ENCODE peak calls at places on chromosome 12, in seven cellular contexts. G, T, E, J, Q, P and A are unnamed samples.

GRCh38 chr12:117514016-117514415 is 152.6 kb upstream of the NOS1 start:
- DNase-seq in G (no peak), T (no peak), E (no peak), J (no peak), Q (peak), P (no peak), A (no peak)

GRCh38 chr12:64670039-64670438 is 59.7 kb downstream of the RASSF3 start:
- DNase-seq in G (no peak), T (peak), E (no peak), J (no peak), Q (peak), P (no peak), A (no peak)

GRCh38 chr12:78802593-78802992 is 62.0 kb upstream of the SYT1 start:
- DNase-seq in G (no peak), T (no peak), E (no peak), J (no peak), Q (no peak), P (no peak), A (no peak)

GRCh38 chr12:93174048-93174447 is 203.7 kb upstream of the NUDT4 start:
- DNase-seq in G (no peak), T (no peak), E (no peak), J (no peak), Q (no peak), P (no peak), A (no peak)

GRCh38 chr12:48025281-48025680 is 21.0 kb upstream of the COL2A1 start:
- DNase-seq in G (no peak), T (no peak), E (no peak), J (no peak), Q (no peak), P (no peak), A (no peak)

GRCh38 chr12:31582155-31582554 is 8.8 kb downstream of the DENND5B start:
- DNase-seq in G (no peak), T (no peak), E (no peak), J (no peak), Q (no peak), P (no peak), A (no peak)

GRCh38 chr12:54229624-54230212 is 40.9 kb upstream of the SMUG1 start:
- DNase-seq in G (no peak), T (no peak), E (no peak), J (no peak), Q (no peak), P (no peak), A (no peak)

GRCh38 chr12:114904254-114905003 is 220.5 kb upstream of the TBX3 start:
- DNase-seq in G (no peak), T (no peak), E (no peak), J (no peak), Q (no peak), P (no peak), A (no peak)

GRCh38 chr12:84704851-84705250 is 207.7 kb downstream of the SLC6A15 start:
- DNase-seq in G (no peak), T (no peak), E (no peak), J (no peak), Q (no peak), P (no peak), A (no peak)

GRCh38 chr12:112162261-112162790 is 37.0 kb downstream of the TRAFD1 start:
- DNase-seq in G (no peak), T (no peak), E (no peak), J (no peak), Q (no peak), P (no peak), A (no peak)

GRCh38 chr12:66739266-66739665 is 60.4 kb upstream of the GRIP1 start:
- DNase-seq in G (no peak), T (no peak), E (no peak), J (no peak), Q (no peak), P (no peak), A (no peak)

GRCh38 chr12:21975293-21975692 is 34.1 kb upstream of the ABCC9 start:
- DNase-seq in G (no peak), T (no peak), E (no peak), J (no peak), Q (no peak), P (no peak), A (no peak)

GRCh38 chr12:111367661-111368221 is 1.2 kb downstream of the PHETA1 start:
- DNase-seq in G (no peak), T (no peak), E (no peak), J (no peak), Q (no peak), P (no peak), A (no peak)

GRCh38 chr12:24561411-24561871 is 387.5 kb downstream of the BCAT1 start:
- DNase-seq in G (no peak), T (no peak), E (no peak), J (no peak), Q (peak), P (no peak), A (no peak)

GRCh38 chr12:113239811-113240331 is 18.6 kb downstream of the TPCN1 start:
- DNase-seq in G (no peak), T (no peak), E (no peak), J (no peak), Q (no peak), P (no peak), A (no peak)

GRCh38 chr12:19482551-19483109 is 43.3 kb downstream of the AEBP2 start:
- DNase-seq in G (peak), T (peak), E (no peak), J (no peak), Q (no peak), P (peak), A (peak)

GRCh38 chr12:51388826-51389225 is 2.4 kb downstream of the GALNT6 start:
- DNase-seq in G (no peak), T (no peak), E (no peak), J (no peak), Q (no peak), P (no peak), A (no peak)

GRCh38 chr12:121652767-121653497 is 16.5 kb downstream of the MORN3 start:
- DNase-seq in G (no peak), T (no peak), E (peak), J (no peak), Q (no peak), P (no peak), A (no peak)

GRCh38 chr12:32891956-32892355 is 4.6 kb downstream of the PKP2 start:
- DNase-seq in G (no peak), T (no peak), E (no peak), J (no peak), Q (no peak), P (no peak), A (no peak)

GRCh38 chr12:123106640-123107359 is 44.1 kb downstream of the PITPNM2 start:
- DNase-seq in G (peak), T (peak), E (no peak), J (no peak), Q (no peak), P (peak), A (no peak)